ENCODE peak calls at places on chromosomes 2 and 18, in ten cellular contexts. F is nephron progenitor cell; T is EL; X is Right ventricle myocardium superior; G is ELF-1; O is cortex of kidney; R is activated naive CD4-positive, alpha-beta T cell treated with anti-CD3 and anti-CD28 coated beads, Interleukin-2, amount 50 U/mL, for 16 hours; J is Karpas-422; M is IMR-90; Q is AG20443. W is an unnamed sample.

GRCh38 chr2:170660406-170660805 is 54.7 kb upstream of the SP5 start:
- DNase-seq in F (no peak), T (peak), X (no peak), G (no peak), O (no peak), R (no peak), J (no peak), M (peak), Q (peak), W (no peak)

GRCh38 chr2:36731941-36732700 is 35.6 kb downstream of the VIT start:
- DNase-seq in F (no peak), T (peak), X (no peak), G (no peak), O (no peak), R (no peak), J (no peak), M (peak), Q (peak), W (no peak)

GRCh38 chr2:181944914-181945291 is 40.8 kb upstream of the PPP1R1C start:
- DNase-seq in F (no peak), T (no peak), X (no peak), G (no peak), O (no peak), R (no peak), J (no peak), M (no peak), Q (no peak), W (no peak)

GRCh38 chr2:240811346-240812300 is 8.4 kb downstream of the KIF1A start:
- DNase-seq in F (no peak), T (no peak), X (no peak), G (no peak), O (no peak), R (no peak), J (no peak), M (no peak), Q (no peak), W (no peak)

GRCh38 chr2:69345434-69345833 is 41.6 kb downstream of the GFPT1 start:
- DNase-seq in F (no peak), T (no peak), X (no peak), G (no peak), O (no peak), R (no peak), J (no peak), M (no peak), Q (no peak), W (no peak)

GRCh38 chr2:196183172-196183473 is 11.7 kb upstream of the STK17B start:
- DNase-seq in F (no peak), T (no peak), X (no peak), G (no peak), O (no peak), R (no peak), J (peak), M (no peak), Q (no peak), W (no peak)

GRCh38 chr2:235157746-235158482 is 206.1 kb downstream of the SH3BP4 start:
- DNase-seq in F (no peak), T (no peak), X (no peak), G (no peak), O (no peak), R (no peak), J (no peak), M (no peak), Q (no peak), W (no peak)

GRCh38 chr2:96100893-96101304 is 15.5 kb downstream of the ADRA2B start:
- DNase-seq in F (no peak), T (no peak), X (no peak), G (no peak), O (no peak), R (no peak), J (no peak), M (no peak), Q (no peak), W (no peak)

GRCh38 chr18:26424428-26425147 is 123.8 kb downstream of the KCTD1 start:
- DNase-seq in F (no peak), T (no peak), X (no peak), G (no peak), O (no peak), R (no peak), J (no peak), M (no peak), Q (no peak), W (no peak)

GRCh38 chr2:81648370-81648769 is 1343.8 kb upstream of the LRRTM1 start:
- DNase-seq in F (no peak), T (no peak), X (no peak), G (no peak), O (no peak), R (no peak), J (no peak), M (no peak), Q (no peak), W (no peak)

GRCh38 chr2:20541305-20541640 is 94.4 kb downstream of the RHOB start:
- DNase-seq in F (no peak), T (no peak), X (no peak), G (no peak), O (no peak), R (no peak), J (no peak), M (no peak), Q (no peak), W (no peak)

GRCh38 chr18:39318462-39318861 is 1752.9 kb upstream of the CELF4 start:
- DNase-seq in F (no peak), T (no peak), X (no peak), G (peak), O (no peak), R (no peak), J (no peak), M (no peak), Q (no peak), W (no peak)

GRCh38 chr2:58336416-58336815 is 95.3 kb upstream of the FANCL start:
- DNase-seq in F (peak), T (no peak), X (no peak), G (peak), O (no peak), R (no peak), J (no peak), M (no peak), Q (no peak), W (no peak)

GRCh38 chr18:77119851-77120491 is 12.6 kb downstream of the MBP start:
- DNase-seq in F (no peak), T (no peak), X (no peak), G (no peak), O (no peak), R (no peak), J (no peak), M (no peak), Q (no peak), W (no peak)

GRCh38 chr2:5230443-5230842 is 461.7 kb upstream of the SOX11 start:
- DNase-seq in F (no peak), T (no peak), X (no peak), G (no peak), O (no peak), R (no peak), J (no peak), M (no peak), Q (no peak), W (no peak)

GRCh38 chr2:128425216-128425615 is 106.5 kb upstream of the HS6ST1 start:
- DNase-seq in F (no peak), T (no peak), X (no peak), G (no peak), O (no peak), R (no peak), J (no peak), M (no peak), Q (no peak), W (no peak)

GRCh38 chr2:239024226-239024625 is 176.3 kb downstream of the TWIST2 start:
- DNase-seq in F (no peak), T (no peak), X (no peak), G (no peak), O (no peak), R (no peak), J (no peak), M (no peak), Q (no peak), W (no peak)

GRCh38 chr18:50356036-50356945 is 18.6 kb upstream of the SKA1 start:
- DNase-seq in F (no peak), T (peak), X (no peak), G (peak), O (no peak), R (no peak), J (no peak), M (no peak), Q (no peak), W (no peak)

GRCh38 chr2:127811397-127811860 is 458 bp upstream of the WDR33 start:
- DNase-seq in F (no peak), T (no peak), X (peak), G (no peak), O (no peak), R (no peak), J (peak), M (no peak), Q (peak), W (no peak)

GRCh38 chr2:203706403-203706802 is at the start of gene CD28:
- DNase-seq in F (no peak), T (no peak), X (peak), G (no peak), O (no peak), R (peak), J (no peak), M (no peak), Q (no peak), W (no peak)

GRCh38 chr2:1024981-1025380 is 74.3 kb downstream of the SNTG2 start:
- DNase-seq in F (no peak), T (peak), X (no peak), G (no peak), O (no peak), R (no peak), J (no peak), M (peak), Q (peak), W (no peak)

GRCh38 chr18:31162825-31163435 is at the start of gene DSC1:
- DNase-seq in F (no peak), T (no peak), X (no peak), G (no peak), O (no peak), R (no peak), J (peak), M (no peak), Q (no peak), W (no peak)

GRCh38 chr2:73103018-73103542 is 9.7 kb downstream of the RAB11FIP5 start:
- DNase-seq in F (no peak), T (no peak), X (peak), G (no peak), O (no peak), R (no peak), J (no peak), M (no peak), Q (no peak), W (no peak)

GRCh38 chr2:149651229-149651628 is 63.7 kb upstream of the MMADHC start:
- DNase-seq in F (no peak), T (no peak), X (no peak), G (no peak), O (no peak), R (no peak), J (no peak), M (no peak), Q (no peak), W (no peak)

GRCh38 chr2:223054193-223054781 is 2.3 kb downstream of the KCNE4 start:
- DNase-seq in F (no peak), T (peak), X (peak), G (no peak), O (no peak), R (no peak), J (no peak), M (peak), Q (peak), W (no peak)

GRCh38 chr2:150619607-150620330 is 132.3 kb upstream of the RND3 start:
- DNase-seq in F (no peak), T (peak), X (no peak), G (peak), O (no peak), R (no peak), J (no peak), M (peak), Q (peak), W (no peak)

GRCh38 chr18:63878982-63879381 is 8.5 kb upstream of the SERPINB2 start:
- DNase-seq in F (no peak), T (no peak), X (no peak), G (no peak), O (no peak), R (no peak), J (no peak), M (no peak), Q (no peak), W (no peak)

W was measured in cerebellar nuclear complex.